ENCODE peak calls at places on chromosomes 1 and 21, in six cellular contexts. X is NCI-H1930; J is GM20000; E is glomerular endothelial cell; K is activated naive CD8-positive, alpha-beta T cell treated with anti-CD3 and anti-CD28 coated beads for 36 hours; C is choroid plexus epithelial cell. F is an unnamed sample.
A peak's percentile ranks its signal among the peaks of the same experiment; 100 is the strongest.

GRCh38 chr21:38984982-38985422 is 179.3 kb downstream of the ETS2 start:
- DNase-seq in X (no peak), E (no peak), K (peak; percentile 31), J (no peak), C (peak; percentile 38), F (no peak)

GRCh38 chr1:172343246-172344099 is 77.0 kb upstream of the C1orf105 start:
- DNase-seq in J (no peak), X (no peak), E (peak; percentile 57), C (peak; percentile 92), K (no peak), F (no peak)

GRCh38 chr1:153963850-153964331 is 554 bp upstream of the SLC39A1 start:
- DNase-seq in K (no peak), X (no peak), J (no peak), C (no peak), E (no peak), F (no peak)

GRCh38 chr1:31830511-31830910 is 14.7 kb upstream of the SPOCD1 start:
- DNase-seq in K (no peak), E (no peak), J (no peak), X (no peak), C (no peak), F (no peak)

GRCh38 chr1:97647776-97648175 is 273.1 kb downstream of the DPYD start:
- DNase-seq in C (peak; percentile 62), K (no peak), E (no peak), X (no peak), J (no peak), F (no peak)

GRCh38 chr1:112637257-112638108 is 17.9 kb downstream of the CAPZA1 start:
- DNase-seq in E (no peak), X (no peak), K (no peak), J (no peak), C (peak; percentile 42), F (no peak)

GRCh38 chr1:172537827-172538391 is 5.0 kb downstream of the SUCO start:
- DNase-seq in X (no peak), K (no peak), E (no peak), J (no peak), C (no peak), F (no peak)

GRCh38 chr1:230264342-230264741 is 161.8 kb downstream of the PGBD5 start:
- DNase-seq in X (no peak), K (no peak), J (no peak), E (no peak), C (no peak), F (no peak)

GRCh38 chr1:64564891-64565290 is 95.0 kb downstream of the CACHD1 start:
- DNase-seq in K (no peak), C (no peak), E (no peak), J (no peak), X (no peak), F (no peak)

GRCh38 chr1:10561497-10561896 is 86.7 kb downstream of the PEX14 start:
- DNase-seq in E (no peak), K (no peak), J (no peak), C (peak; percentile 70), X (no peak), F (no peak)

GRCh38 chr1:175172503-175172902 is 20.1 kb downstream of the KIAA0040 start:
- DNase-seq in E (no peak), X (no peak), J (no peak), K (no peak), C (no peak), F (no peak)

GRCh38 chr21:20998886-20999285 is 677 bp downstream of the NCAM2 start:
- DNase-seq in X (no peak), J (no peak), E (no peak), C (no peak), K (no peak), F (no peak)

GRCh38 chr1:25622526-25622925 is 5.9 kb downstream of the MAN1C1 start:
- DNase-seq in C (no peak), X (no peak), E (no peak), K (no peak), J (no peak), F (no peak)

GRCh38 chr1:209029737-209030136 is 553.8 kb upstream of the CAMK1G start:
- DNase-seq in X (no peak), E (no peak), J (no peak), C (no peak), K (no peak), F (no peak)

GRCh38 chr21:24436236-24436635 is 1171.0 kb downstream of the MRPL39 start:
- DNase-seq in J (no peak), K (no peak), E (no peak), C (no peak), X (no peak), F (no peak)

GRCh38 chr1:24373044-24373443 is 40.5 kb downstream of the STPG1 start:
- DNase-seq in K (no peak), E (no peak), C (no peak), J (peak; percentile 63), X (no peak), F (no peak)

GRCh38 chr1:183244466-183244865 is 58.4 kb downstream of the LAMC2 start:
- DNase-seq in X (no peak), J (no peak), C (peak; percentile 96), K (no peak), E (no peak), F (no peak)

GRCh38 chr1:3495776-3496745 is 41.6 kb downstream of the ARHGEF16 start:
- DNase-seq in K (no peak), X (no peak), E (no peak), C (peak; percentile 45), J (no peak), F (no peak)

GRCh38 chr1:202254454-202255252 is 61.1 kb downstream of the LGR6 start:
- DNase-seq in E (no peak), X (no peak), J (no peak), K (no peak), C (no peak), F (no peak)

GRCh38 chr1:191483997-191484396 is 674.3 kb upstream of the RGS18 start:
- DNase-seq in X (no peak), C (no peak), J (no peak), E (no peak), K (no peak), F (no peak)

GRCh38 chr1:151994956-151995355 is 1.3 kb upstream of the S100A10 start:
- DNase-seq in E (no peak), C (peak; percentile 48), X (no peak), K (no peak), J (no peak), F (peak; percentile 50)

GRCh38 chr21:45494851-45495680 is 47.2 kb downstream of the SLC19A1 start:
- DNase-seq in X (no peak), K (no peak), J (no peak), C (no peak), E (no peak), F (no peak)

GRCh38 chr1:158506369-158506987 is 34.5 kb downstream of the OR10R2 start:
- DNase-seq in E (no peak), J (peak; percentile 23), C (peak; percentile 13), X (no peak), K (peak; percentile 14), F (no peak)

GRCh38 chr21:22120616-22121266 is 1122.5 kb downstream of the NCAM2 start:
- DNase-seq in C (peak; percentile 16), K (no peak), E (no peak), J (no peak), X (no peak), F (no peak)

GRCh38 chr21:42513151-42513984 is at the start of gene SLC37A1:
- DNase-seq in K (peak; percentile 64), J (peak; percentile 84), X (no peak), C (no peak), E (no peak), F (no peak)

GRCh38 chr1:112508242-112509004 is at the start of gene WNT2B:
- DNase-seq in C (no peak), J (peak; percentile 80), K (peak; percentile 53), E (no peak), X (peak; percentile 2), F (no peak)

GRCh38 chr21:29308456-29308783 is 9.7 kb downstream of the BACH1 start:
- DNase-seq in X (no peak), E (no peak), C (no peak), J (no peak), K (no peak), F (no peak)

GRCh38 chr21:37862536-37862935 is 53.7 kb downstream of the KCNJ6 start:
- DNase-seq in X (no peak), J (peak; percentile 49), K (no peak), C (peak; percentile 75), E (no peak), F (no peak)

GRCh38 chr1:44511769-44512168 is 106.7 kb downstream of the RNF220 start:
- DNase-seq in C (no peak), J (no peak), K (no peak), E (no peak), X (no peak), F (no peak)